ENCODE peak calls at places on chromosomes 7 and 10, in ten cellular contexts. E is spleen; P is right cardiac atrium; Q is transverse colon; R is CD8-positive, alpha-beta T cell; C is heart left ventricle; Y is SK-N-SH; O is cardiac muscle cell; A is naive thymus-derived CD4-positive, alpha-beta T cell; N is HCT116. K is an unnamed sample. For H3K27me3, H3K9me3 and H3K4me1, the result is how much of the 10 kb centered on the place peaks cover.

GRCh38 chr7:75718390-75719031 is 20.2 kb downstream of the HIP1 start:
- DNase-seq in P (no peak), E (peak), Q (no peak), R (no peak), A (no peak), C (no peak), N (no peak), Y (no peak), O (no peak), K (no peak)

GRCh38 chr10:62812672-62813439 is 3.3 kb downstream of the EGR2 start:
- DNase-seq in Q (no peak), R (no peak), N (no peak), P (no peak), O (no peak), A (no peak), C (no peak), Y (no peak), E (peak), K (no peak)

GRCh38 chr7:80275192-80275605 is 140.6 kb downstream of the GNAI1 start:
- DNase-seq in A (no peak), Y (peak), E (no peak), Q (no peak), N (no peak), P (no peak), C (no peak), O (no peak), R (no peak), K (no peak)

GRCh38 chr7:137454169-137455166 is 110.9 kb upstream of the PTN start:
- DNase-seq in E (no peak), N (no peak), R (no peak), Q (peak), C (no peak), P (peak), A (no peak), Y (peak), O (peak), K (peak)

GRCh38 chr7:86786376-86786775 is 142.7 kb downstream of the GRM3 start:
- DNase-seq in O (no peak), Q (no peak), P (peak), Y (no peak), N (no peak), R (no peak), E (peak), A (no peak), C (peak), K (no peak)

GRCh38 chr7:2571409-2571808 is 12.6 kb downstream of the IQCE start:
- DNase-seq in N (no peak), Y (no peak), R (no peak), O (peak), E (peak), P (no peak), Q (no peak), A (no peak), C (no peak), K (no peak)

GRCh38 chr7:2047272-2047581 is 185.5 kb downstream of the MAD1L1 start:
- DNase-seq in P (no peak), N (no peak), O (no peak), C (no peak), E (no peak), Q (no peak), Y (no peak), R (no peak), A (no peak), K (no peak)

GRCh38 chr7:144812379-144813283 is 23.2 kb downstream of the TPK1 start:
- DNase-seq in E (no peak), A (peak), R (peak), Q (no peak), N (no peak), Y (no peak), P (no peak), C (no peak), O (no peak), K (no peak)

GRCh38 chr10:70685461-70685911 is 13.2 kb downstream of the ADAMTS14 start:
- DNase-seq in A (no peak), Q (no peak), O (peak), N (no peak), E (no peak), Y (no peak), R (no peak), P (no peak), C (peak), K (no peak)

GRCh38 chr7:29345590-29345989 is 151.0 kb downstream of the CHN2 start:
- DNase-seq in N (peak), Y (peak), P (peak), R (peak), Q (peak), O (peak), E (no peak), A (no peak), C (no peak), K (peak)

GRCh38 chr10:21943633-21944265 is 59.8 kb downstream of the DNAJC1 start:
- DNase-seq in O (no peak), R (no peak), Q (no peak), A (no peak), P (no peak), E (no peak), Y (no peak), C (no peak), N (no peak), K (no peak)

GRCh38 chr7:455110-455928 is 64.3 kb downstream of the PDGFA start:
- DNase-seq in O (peak), Q (peak), E (peak), Y (peak), N (no peak), R (no peak), C (peak), A (no peak), P (peak), K (no peak)

GRCh38 chr10:117556356-117556755 is 13.8 kb downstream of the EMX2 start:
- DNase-seq in N (no peak), C (no peak), E (no peak), P (no peak), Y (no peak), R (no peak), O (no peak), Q (no peak), A (no peak), K (no peak)

GRCh38 chr10:69847883-69848282 is 46.2 kb downstream of the COL13A1 start:
- DNase-seq in Y (no peak), C (peak), A (no peak), R (no peak), N (no peak), E (no peak), P (no peak), Q (no peak), O (no peak), K (no peak)

GRCh38 chr10:101818958-101819633 is 852 bp upstream of the OGA start:
- DNase-seq in A (peak), R (no peak), Q (peak), O (no peak), N (no peak), C (no peak), Y (no peak), E (peak), P (no peak), K (no peak)

GRCh38 chr10:59432207-59432900 is 70.0 kb upstream of the FAM13C start:
- DNase-seq in Y (no peak), R (no peak), N (no peak), C (no peak), E (no peak), A (no peak), Q (no peak), P (no peak), O (no peak), K (no peak)

GRCh38 chr7:121081327-121081936 is 92.9 kb downstream of the CPED1 start:
- DNase-seq in P (no peak), E (no peak), R (no peak), O (peak), Q (no peak), N (peak), Y (peak), A (peak), C (no peak), K (peak)

GRCh38 chr7:20240080-20240926 is 23.1 kb upstream of the MACC1 start:
- DNase-seq in N (no peak), C (no peak), Q (no peak), O (no peak), E (no peak), P (no peak), A (no peak), R (no peak), Y (no peak), K (no peak)

GRCh38 chr10:108204528-108205313 is 1040.2 kb upstream of the SORCS1 start:
- DNase-seq in C (no peak), A (no peak), O (peak), P (no peak), N (no peak), Y (peak), R (no peak), Q (peak), E (no peak), K (peak)

GRCh38 chr10:94879214-94879613 is 59.2 kb upstream of the CYP2C9 start:
- DNase-seq in Q (no peak), P (no peak), O (no peak), Y (no peak), R (no peak), A (no peak), N (no peak), C (no peak), E (no peak), K (no peak)

GRCh38 chr7:87218941-87219544 is 489 bp downstream of the TMEM243 start:
- DNase-seq in N (no peak), C (peak), Y (peak), A (peak), O (peak), P (peak), Q (peak), R (peak), E (peak), K (peak)

GRCh38 chr10:123069271-123069670 is 60.5 kb downstream of the ACADSB start:
- DNase-seq in N (no peak), E (no peak), O (no peak), Q (no peak), A (no peak), Y (no peak), C (no peak), R (no peak), P (no peak), K (no peak)

GRCh38 chr7:18086165-18087030 is 58.8 kb upstream of the PRPS1L1 start:
- DNase-seq in Y (peak), O (peak), C (peak), N (no peak), E (peak), R (no peak), A (no peak), Q (peak), P (peak), K (no peak)

GRCh38 chr10:110416776-110417732 is 80.7 kb upstream of the DUSP5 start:
- DNase-seq in R (no peak), N (no peak), Y (no peak), P (no peak), Q (peak), E (no peak), C (no peak), A (no peak), O (no peak), K (no peak)

GRCh38 chr10:43409385-43410109 is 561 bp upstream of the HNRNPF start:
- DNase-seq in C (peak), Y (peak), N (no peak), R (peak), O (no peak), P (peak), A (peak), E (peak), Q (peak), K (peak)

GRCh38 chr10:48606530-48607355 is 1.9 kb upstream of the ARHGAP22 start:
- DNase-seq in N (no peak), O (no peak), Q (peak), Y (no peak), R (no peak), E (no peak), A (no peak), P (no peak), C (no peak), K (no peak)

GRCh38 chr7:92877367-92877766 is 41.0 kb upstream of the CDK6 start:
- DNase-seq in Q (no peak), E (no peak), N (no peak), P (no peak), C (no peak), A (no peak), Y (no peak), O (no peak), R (no peak), K (no peak)

GRCh38 chr7:5689716-5690115 is 91.7 kb downstream of the RNF216 start:
- DNase-seq in N (no peak), R (no peak), E (no peak), O (no peak), Q (no peak), Y (no peak), C (no peak), A (no peak), P (no peak), K (no peak)

GRCh38 chr7:29564455-29565185 is 985 bp downstream of the PRR15 start:
- DNase-seq in E (peak), Y (peak), A (no peak), Q (peak), C (peak), R (no peak), P (peak), N (no peak), O (peak), K (no peak)

GRCh38 chr10:88975377-88975720 is 15.2 kb upstream of the FAS start:
- DNase-seq in R (no peak), Q (no peak), P (no peak), C (no peak), E (no peak), Y (no peak), A (no peak), O (no peak), N (no peak), K (no peak)

GRCh38 chr7:80960228-80960627 is 41.4 kb upstream of the SEMA3C start:
- DNase-seq in C (no peak), P (no peak), Q (no peak), R (no peak), N (no peak), O (no peak), A (no peak), Y (no peak), E (no peak), K (no peak)

GRCh38 chr10:5090551-5090950 is 3.7 kb upstream of the AKR1C3 start:
- DNase-seq in N (no peak), O (no peak), Y (no peak), P (no peak), R (no peak), E (no peak), C (no peak), A (no peak), Q (no peak), K (no peak)

GRCh38 chr7:40915061-40915460 is 780.3 kb downstream of the SUGCT start:
- DNase-seq in R (no peak), P (no peak), N (no peak), Q (no peak), C (no peak), E (no peak), A (no peak), O (peak), Y (no peak), K (no peak)

GRCh38 chr10:79375321-79376077 is 28.2 kb downstream of the PPIF start:
- DNase-seq in A (no peak), R (no peak), O (peak), P (no peak), C (peak), E (no peak), N (no peak), Q (no peak), Y (no peak), K (no peak)

GRCh38 chr10:70809011-70809611 is 6.6 kb upstream of the SGPL1 start:
- DNase-seq in Y (no peak), A (no peak), E (no peak), R (no peak), C (no peak), Q (no peak), N (no peak), O (peak), P (no peak), K (no peak)

GRCh38 chr10:78450807-78451485 is 417.3 kb downstream of the RPS24 start:
- DNase-seq in Q (no peak), Y (no peak), R (no peak), C (no peak), N (no peak), P (no peak), O (no peak), E (no peak), A (no peak), K (no peak)

GRCh38 chr10:114243661-114244060 is 4.6 kb downstream of the VWA2 start:
- DNase-seq in Y (no peak), P (no peak), E (no peak), C (no peak), R (no peak), O (no peak), N (no peak), A (no peak), Q (no peak), K (no peak)
- H3K27me3 ChIP-seq in Y (under half), P (under half), E (under half), C (half or more), R (under half), O (half or more), N (half or more), A (under half), Q (half or more), K (under half)

GRCh38 chr7:57400531-57401155 is 49.3 kb upstream of the ZNF716 start:
- DNase-seq in Q (no peak), Y (no peak), P (no peak), C (no peak), N (no peak), A (no peak), O (no peak), R (no peak), E (peak), K (no peak)

GRCh38 chr7:57403601-57404342 is 46.2 kb upstream of the ZNF716 start:
- DNase-seq in R (no peak), Y (peak), N (no peak), Q (no peak), E (peak), C (peak), P (peak), O (no peak), A (no peak), K (no peak)

GRCh38 chr7:57399972-57400371 is 50.0 kb upstream of the ZNF716 start:
- DNase-seq in A (no peak), Q (no peak), P (no peak), O (no peak), C (no peak), N (no peak), E (peak), R (no peak), Y (no peak), K (no peak)

GRCh38 chr7:57399251-57399940 is 50.6 kb upstream of the ZNF716 start:
- DNase-seq in N (no peak), O (no peak), A (no peak), E (peak), Q (no peak), Y (no peak), C (no peak), P (no peak), R (no peak), K (no peak)

DNA sequence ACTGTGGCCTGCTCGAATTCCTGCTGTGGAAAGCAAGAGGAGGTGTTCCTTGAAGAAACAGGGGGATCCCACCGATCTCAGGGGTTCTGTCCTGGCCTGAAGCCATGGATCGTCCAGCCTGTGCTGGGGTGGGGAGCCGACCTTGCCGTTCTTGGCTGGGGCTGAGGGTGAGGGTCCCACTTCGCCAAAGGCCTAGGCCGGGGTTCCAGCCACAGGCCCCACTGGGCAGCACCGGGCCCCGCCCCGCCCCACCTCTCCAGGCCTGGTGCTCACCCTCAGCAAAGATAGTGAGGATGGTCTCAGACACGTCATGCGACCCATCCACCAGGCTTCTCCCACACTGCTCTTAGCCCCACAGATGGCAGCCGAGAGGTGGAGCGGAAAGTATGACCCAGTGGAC is 51.4 kb upstream of the ZNF716 start:
- DNase-seq in E (peak), Y (no peak), R (no peak), P (no peak), Q (no peak), O (no peak), A (no peak), N (no peak), C (no peak), K (no peak)
- H3K9me3 ChIP-seq in E (half or more), Y (under half), R (under half), P (under half), Q (under half), O (under half), A (under half), N (under half), C (under half), K (under half)

DNA sequence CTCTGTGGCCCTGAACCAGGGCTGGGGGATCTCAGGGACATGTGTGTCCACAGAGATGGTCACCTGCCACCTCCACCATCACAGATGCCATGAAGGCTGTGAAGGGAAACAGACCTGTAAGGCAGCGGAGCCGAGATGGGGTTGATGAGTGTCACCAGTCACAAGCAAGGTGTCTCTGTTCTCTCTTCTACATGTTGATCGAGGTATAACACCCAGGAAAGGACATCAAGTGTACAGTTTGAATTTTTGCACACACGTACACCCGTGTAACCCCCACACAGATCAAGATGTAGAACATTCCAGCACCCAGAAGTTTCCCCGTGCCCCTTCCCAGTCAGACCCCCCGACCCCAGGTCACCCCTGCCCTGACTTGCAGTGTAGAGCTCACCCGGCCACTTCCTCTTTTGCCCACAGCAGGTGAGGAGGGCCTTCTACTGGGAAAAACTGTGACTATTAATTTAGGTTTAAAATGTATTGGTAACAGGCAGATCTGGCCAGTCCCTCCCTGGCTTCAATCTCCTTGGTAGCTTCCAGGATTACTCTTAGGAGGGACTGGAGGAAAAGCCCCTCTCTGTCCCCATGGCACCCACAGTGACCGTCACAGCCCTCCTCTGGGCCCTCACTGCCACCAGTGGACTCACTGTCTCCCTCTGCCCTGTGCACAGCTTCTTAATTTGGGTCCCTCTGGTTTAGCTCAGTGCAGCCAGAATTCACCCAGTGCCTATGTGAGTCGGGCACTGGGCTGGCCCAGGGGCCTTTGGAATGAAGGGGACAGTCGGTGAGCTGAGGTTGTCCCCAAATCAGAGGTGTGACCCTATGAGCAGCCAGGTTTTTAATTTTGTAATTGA is 108.2 kb downstream of the LHPP start:
- DNase-seq in N (no peak), Y (no peak), R (no peak), Q (no peak), O (no peak), E (peak), P (no peak), C (peak), A (no peak), K (peak)
- H3K4me1 ChIP-seq in N (under half), Y (under half), R (under half), Q (under half), O (under half), E (under half), P (under half), C (under half), A (under half), K (half or more)

GRCh38 chr7:155333346-155334234 is 35.9 kb downstream of the INSIG1 start:
- DNase-seq in O (no peak), A (no peak), P (no peak), Q (no peak), Y (no peak), R (no peak), C (no peak), N (no peak), E (no peak), K (peak)
- H3K27me3 ChIP-seq in O (under half), A (under half), P (under half), Q (under half), Y (under half), R (under half), C (under half), N (under half), E (under half), K (under half)

GRCh38 chr7:4436936-4437335 is 245.2 kb upstream of the FOXK1 start:
- DNase-seq in N (no peak), C (no peak), E (no peak), R (no peak), Q (no peak), P (no peak), O (no peak), Y (no peak), A (no peak), K (no peak)

GRCh38 chr7:4436361-4436899 is 245.7 kb upstream of the FOXK1 start:
- DNase-seq in P (no peak), Y (no peak), C (no peak), R (no peak), O (no peak), Q (no peak), A (no peak), E (no peak), N (no peak), K (no peak)

GRCh38 chr7:4430227-4430626 is 251.9 kb upstream of the FOXK1 start:
- DNase-seq in R (no peak), O (no peak), N (no peak), C (no peak), A (no peak), Q (no peak), P (no peak), Y (no peak), E (no peak), K (no peak)

GRCh38 chr7:4438723-4439245 is 243.3 kb upstream of the FOXK1 start:
- DNase-seq in R (no peak), A (no peak), Q (no peak), O (no peak), Y (no peak), P (no peak), E (no peak), N (no peak), C (no peak), K (no peak)

GRCh38 chr7:4434306-4434705 is 247.8 kb upstream of the FOXK1 start:
- DNase-seq in O (no peak), C (no peak), Y (no peak), N (no peak), A (no peak), Q (no peak), E (no peak), P (no peak), R (no peak), K (no peak)
- H3K9me3 ChIP-seq in O (under half), C (under half), Y (under half), N (under half), A (under half), Q (under half), E (under half), P (under half), R (under half), K (under half)

GRCh38 chr7:50397320-50397970 is 52.7 kb downstream of the FIGNL1 start:
- DNase-seq in R (peak), N (no peak), C (no peak), P (no peak), A (peak), Y (no peak), Q (no peak), O (no peak), E (no peak), K (no peak)
- H3K4me1 ChIP-seq in R (half or more), N (under half), C (under half), P (under half), A (half or more), Y (under half), Q (under half), O (under half), E (half or more), K (under half)

K was measured in Karpas-422.